ENCODE peak calls at places on chromosome 11, in six cellular contexts. J, U, A, F, E and X are unnamed samples.

GRCh38 chr11:93054279-93054678 is 84.8 kb downstream of the MTNR1B start:
- DNase-seq in J (no peak), E (no peak), A (no peak), U (peak; percentile 34), F (no peak), X (no peak)

GRCh38 chr11:47248664-47249377 is at the start of gene ACP2:
- DNase-seq in A (peak; percentile 92), F (peak; percentile 96), J (peak; percentile 78), E (peak; percentile 86), U (peak; percentile 85), X (peak; percentile 92)

GRCh38 chr11:118343981-118344521 is at the start of gene CD3G:
- DNase-seq in A (no peak), U (no peak), J (peak; percentile 60), F (no peak), E (no peak), X (no peak)

GRCh38 chr11:13110145-13110544 is 101.0 kb downstream of the RASSF10 start:
- DNase-seq in A (no peak), J (no peak), E (no peak), U (no peak), F (no peak), X (no peak)

GRCh38 chr11:118014022-118014421 is 27.8 kb downstream of the IL10RA start:
- DNase-seq in U (no peak), J (no peak), E (no peak), A (no peak), F (no peak), X (no peak)

GRCh38 chr11:85831050-85831449 is 20.1 kb upstream of the SYTL2 start:
- DNase-seq in A (no peak), J (no peak), E (no peak), F (peak; percentile 20), U (no peak), X (no peak)

GRCh38 chr11:122804796-122805195 is 33.5 kb upstream of the CRTAM start:
- DNase-seq in U (no peak), E (no peak), A (no peak), J (no peak), F (no peak), X (no peak)

GRCh38 chr11:112363527-112363926 is 102.9 kb upstream of the PLET1 start:
- DNase-seq in E (no peak), U (peak; percentile 78), A (no peak), J (no peak), F (no peak), X (no peak)

GRCh38 chr11:73178092-73178539 is 36.0 kb upstream of the FCHSD2 start:
- DNase-seq in E (peak; percentile 79), F (peak; percentile 78), U (peak; percentile 76), J (peak; percentile 73), A (peak; percentile 94), X (peak; percentile 92)

GRCh38 chr11:3849297-3849874 is 6.1 kb upstream of the STIM1 start:
- DNase-seq in J (no peak), A (peak; percentile 65), E (no peak), F (peak; percentile 61), U (no peak), X (no peak)

GRCh38 chr11:36273110-36273509 is 16.1 kb downstream of the COMMD9 start:
- DNase-seq in U (peak; percentile 55), A (no peak), F (peak; percentile 53), E (peak; percentile 52), J (no peak), X (no peak)

GRCh38 chr11:89016214-89016613 is 49.6 kb downstream of the GRM5 start:
- DNase-seq in E (no peak), F (no peak), J (no peak), U (no peak), A (no peak), X (no peak)

GRCh38 chr11:19903620-19904069 is 191.0 kb downstream of the NAV2 start:
- DNase-seq in F (peak; percentile 81), A (peak; percentile 93), E (peak; percentile 78), U (peak; percentile 71), J (peak; percentile 26), X (peak; percentile 54)

GRCh38 chr11:14042686-14043440 is 80.3 kb downstream of the SPON1 start:
- DNase-seq in J (no peak), A (no peak), F (peak; percentile 6), E (no peak), U (no peak), X (no peak)

GRCh38 chr11:69791266-69791665 is 16.1 kb upstream of the FGF4 start:
- DNase-seq in U (peak; percentile 59), E (no peak), F (no peak), J (no peak), A (no peak), X (no peak)

GRCh38 chr11:10322830-10323792 is 18.2 kb downstream of the ADM start:
- DNase-seq in A (peak; percentile 91), F (peak; percentile 65), U (peak; percentile 87), E (no peak), J (peak; percentile 20), X (no peak)

GRCh38 chr11:28961726-28962125 is 853.5 kb downstream of the METTL15 start:
- DNase-seq in U (peak; percentile 74), F (no peak), E (no peak), J (no peak), A (no peak), X (no peak)

GRCh38 chr11:27058456-27058855 is 17.8 kb downstream of the BBOX1 start:
- DNase-seq in F (no peak), E (no peak), U (no peak), J (no peak), A (no peak), X (no peak)

GRCh38 chr11:61549662-61550568 is 31.0 kb downstream of the SYT7 start:
- DNase-seq in U (no peak), J (no peak), A (no peak), F (no peak), E (no peak), X (peak; percentile 66)

GRCh38 chr11:1073851-1074243 is 827 bp upstream of the MUC2 start:
- DNase-seq in A (no peak), J (no peak), F (no peak), U (no peak), E (no peak), X (peak; percentile 51)

GRCh38 chr11:6695377-6695776 is 12.2 kb upstream of the MRPL17 start:
- DNase-seq in E (no peak), U (peak; percentile 61), A (peak; percentile 93), J (no peak), F (no peak), X (no peak)

GRCh38 chr11:62245271-62245753 is 3.3 kb downstream of the SCGB1D2 start:
- DNase-seq in E (peak; percentile 72), U (peak; percentile 53), A (peak; percentile 69), F (peak; percentile 33), J (no peak), X (peak; percentile 62)

GRCh38 chr11:19201737-19202605 is at the start of gene CSRP3:
- DNase-seq in F (no peak), E (no peak), A (no peak), U (no peak), J (no peak), X (no peak)

GRCh38 chr11:80315263-80315662 is 874.4 kb upstream of the TENM4 start:
- DNase-seq in E (no peak), F (peak; percentile 5), U (no peak), A (no peak), J (no peak), X (no peak)

GRCh38 chr11:121389651-121390050 is 62.5 kb upstream of the SORL1 start:
- DNase-seq in U (no peak), F (peak; percentile 95), J (no peak), A (no peak), E (peak; percentile 63), X (peak; percentile 38)

GRCh38 chr11:130634981-130635473 is 186.6 kb downstream of the ADAMTS15 start:
- DNase-seq in U (no peak), F (peak; percentile 91), A (peak; percentile 77), J (no peak), E (no peak), X (no peak)

GRCh38 chr11:124811423-124812125 is 11.4 kb upstream of the MSANTD2 start:
- DNase-seq in U (no peak), E (no peak), J (no peak), F (no peak), A (no peak), X (no peak)